ENCODE peak calls at places on chromosome 10, in ten cellular contexts. H is heart left ventricle, Q is IMR-90, W is brain microvascular endothelial cell, U is astrocyte, K is Peyer's patch, J is MM.1S, A is WERI-Rb-1, L is left ventricle myocardium inferior, Z is esophagus muscularis mucosa. V is an unnamed sample.

GRCh38 chr10:97434055-97434454 is 8.1 kb downstream of the PGAM1 start:
- DNase-seq in H (no peak), J (no peak), Q (no peak), U (no peak), A (no peak), W (no peak), K (no peak), L (no peak), Z (no peak), V (no peak)

GRCh38 chr10:113386005-113386404 is 166.8 kb upstream of the HABP2 start:
- DNase-seq in Q (peak; percentile 56), W (peak; percentile 42), H (no peak), A (no peak), K (no peak), J (no peak), U (peak; percentile 17), L (no peak), Z (no peak), V (peak; percentile 56)

GRCh38 chr10:118472961-118473675 is 122.3 kb downstream of the PRLHR start:
- DNase-seq in Z (no peak), U (no peak), J (no peak), Q (no peak), A (no peak), K (no peak), L (no peak), W (no peak), H (no peak), V (no peak)

GRCh38 chr10:24255115-24255895 is 46.4 kb downstream of the KIAA1217 start:
- DNase-seq in H (no peak), L (no peak), W (no peak), Q (no peak), Z (no peak), A (no peak), U (peak; percentile 61), J (no peak), K (no peak), V (peak; percentile 95)

GRCh38 chr10:42990721-42991441 is 86.0 kb upstream of the RET start:
- DNase-seq in J (no peak), U (no peak), A (no peak), Z (peak; percentile 81), W (no peak), H (peak; percentile 3), L (no peak), K (no peak), Q (no peak), V (no peak)

GRCh38 chr10:62761115-62761514 is 43.4 kb upstream of the ADO start:
- DNase-seq in H (no peak), W (no peak), Q (no peak), J (peak; percentile 43), U (no peak), Z (no peak), L (no peak), A (no peak), K (no peak), V (no peak)

GRCh38 chr10:5590816-5591215 is 66.1 kb downstream of the CALML3 start:
- DNase-seq in K (no peak), W (no peak), Z (no peak), A (no peak), H (no peak), J (no peak), U (no peak), L (no peak), Q (no peak), V (no peak)

GRCh38 chr10:74822583-74823089 is 3.8 kb upstream of the KAT6B start:
- DNase-seq in H (no peak), W (peak; percentile 8), Q (peak; percentile 83), L (no peak), K (no peak), J (no peak), A (no peak), U (peak; percentile 82), Z (no peak), V (peak; percentile 42)

GRCh38 chr10:113073549-113074189 is 123.6 kb downstream of the TCF7L2 start:
- DNase-seq in A (no peak), U (peak; percentile 99), H (peak; percentile 50), Q (peak; percentile 97), W (peak; percentile 96), L (peak; percentile 55), J (no peak), Z (no peak), K (peak; percentile 87), V (peak; percentile 85)

GRCh38 chr10:71468363-71469094 is 71.8 kb downstream of the CDH23 start:
- DNase-seq in Q (no peak), W (no peak), K (no peak), J (no peak), L (no peak), U (no peak), Z (no peak), A (no peak), H (no peak), V (no peak)

GRCh38 chr10:15795000-15795792 is 65.1 kb downstream of the MINDY3 start:
- DNase-seq in H (no peak), K (no peak), L (no peak), A (no peak), Z (no peak), U (no peak), J (no peak), Q (no peak), W (no peak), V (no peak)

GRCh38 chr10:86545097-86545496 is 23.5 kb upstream of the WAPL start:
- DNase-seq in Q (no peak), Z (no peak), U (no peak), K (no peak), A (no peak), L (no peak), J (no peak), H (no peak), W (no peak), V (no peak)

GRCh38 chr10:95756061-95756751 is at the start of gene ENTPD1:
- DNase-seq in L (no peak), K (peak; percentile 81), U (no peak), Q (peak; percentile 12), J (no peak), A (no peak), H (peak; percentile 25), Z (no peak), W (peak; percentile 12), V (no peak)

GRCh38 chr10:84294766-84295447 is 33.5 kb upstream of the CCSER2 start:
- DNase-seq in J (peak; percentile 46), K (no peak), A (no peak), W (no peak), L (no peak), H (no peak), Q (peak; percentile 46), Z (no peak), U (no peak), V (no peak)

GRCh38 chr10:84293574-84294016 is 34.8 kb upstream of the CCSER2 start:
- DNase-seq in U (no peak), Q (peak; percentile 15), H (no peak), Z (no peak), L (no peak), A (peak; percentile 71), K (no peak), J (no peak), W (no peak), V (no peak)

GRCh38 chr10:84291389-84291788 is 37.0 kb upstream of the CCSER2 start:
- DNase-seq in W (peak; percentile 66), K (no peak), A (no peak), U (peak; percentile 61), H (no peak), J (peak; percentile 51), Z (no peak), L (no peak), Q (peak; percentile 78), V (peak; percentile 38)

GRCh38 chr10:84292502-84292901 is 35.9 kb upstream of the CCSER2 start:
- DNase-seq in A (no peak), W (no peak), H (no peak), L (no peak), Q (no peak), K (no peak), U (no peak), Z (no peak), J (no peak), V (no peak)

GRCh38 chr10:84293171-84293570 is 35.2 kb upstream of the CCSER2 start:
- DNase-seq in Q (no peak), L (no peak), H (no peak), J (no peak), U (no peak), A (no peak), K (no peak), W (no peak), Z (no peak), V (no peak)
- H3K4me3 ChIP-seq in Q (no peak overlapping the region), L (no peak overlapping the region), H (no peak overlapping the region), J (no peak overlapping the region), U (no peak overlapping the region), A (no peak overlapping the region), K (no peak overlapping the region), W (no peak overlapping the region), Z (no peak overlapping the region), V (no peak overlapping the region)

GRCh38 chr10:103542764-103543616 is 49.5 kb downstream of the NEURL1 start:
- DNase-seq in A (peak; percentile 96), Z (no peak), J (peak; percentile 58), Q (peak; percentile 49), W (peak; percentile 12), K (peak; percentile 55), H (peak; percentile 49), L (no peak), U (peak; percentile 21), V (peak; percentile 32)
- TF ChIP-seq CTCF in A (peak; percentile 46), Z (peak; percentile 33), J (peak; percentile 70), Q (peak; percentile 49), W (peak; percentile 78), K (no peak), H (peak; percentile 47), L (peak; percentile 55), U (peak; percentile 36), V (peak; percentile 39)

GRCh38 chr10:14195455-14195854 is 135.3 kb downstream of the FRMD4A start:
- DNase-seq in J (no peak), L (no peak), U (no peak), A (no peak), H (no peak), Q (no peak), K (no peak), Z (no peak), W (no peak), V (no peak)
- H3K27me3 ChIP-seq in J (no peaks in the 10 kb centered on the region), L (peaks cover 74% of the 10 kb centered on the region), U (no peaks in the 10 kb centered on the region), A (no peaks in the 10 kb centered on the region), H (peaks cover 47% of the 10 kb centered on the region), Q (peaks cover 21% of the 10 kb centered on the region), K (no peaks in the 10 kb centered on the region), Z (no peaks in the 10 kb centered on the region), W (no peaks in the 10 kb centered on the region), V (no peaks in the 10 kb centered on the region)

GRCh38 chr10:21732067-21732772 is 198.2 kb downstream of the MLLT10 start:
- DNase-seq in L (peak; percentile 62), Q (peak; percentile 82), U (peak; percentile 54), A (peak; percentile 63), W (peak; percentile 39), J (peak; percentile 45), H (peak; percentile 62), Z (no peak), K (peak; percentile 52), V (peak; percentile 55)

GRCh38 chr10:21724695-21725371 is 190.8 kb downstream of the MLLT10 start:
- DNase-seq in A (no peak), W (peak; percentile 100), K (peak; percentile 91), J (peak; percentile 96), U (peak; percentile 99), Q (peak; percentile 100), L (peak; percentile 83), Z (peak; percentile 95), H (peak; percentile 94), V (peak; percentile 97)

GRCh38 chr10:21724020-21724589 is 190.1 kb downstream of the MLLT10 start:
- DNase-seq in H (no peak), U (peak; percentile 12), A (no peak), W (no peak), L (no peak), Z (no peak), K (no peak), J (no peak), Q (peak; percentile 45), V (no peak)

GRCh38 chr10:21726601-21727295 is 192.7 kb downstream of the MLLT10 start:
- DNase-seq in H (no peak), K (no peak), U (peak; percentile 24), Z (no peak), J (no peak), Q (peak; percentile 26), A (no peak), W (no peak), L (no peak), V (peak; percentile 38)

GRCh38 chr10:21727452-21728168 is 193.6 kb downstream of the MLLT10 start:
- DNase-seq in J (no peak), L (no peak), Q (no peak), U (peak; percentile 41), Z (no peak), H (no peak), A (peak; percentile 15), K (no peak), W (peak; percentile 40), V (peak; percentile 83)
- H3K4me3 ChIP-seq in J (no peak overlapping the region), L (no peak overlapping the region), Q (no peak overlapping the region), U (peak overlapping the region; percentile 3), Z (no peak overlapping the region), H (no peak overlapping the region), A (peak overlapping the region; percentile 30), K (no peak overlapping the region), W (no peak overlapping the region), V (no peak overlapping the region)